ENCODE peak calls at places on chromosome 18, in nine cellular contexts. C, J, T, L, Q, X, G, R and D are unnamed samples.

GRCh38 chr18:1018211-1018651 is 113.6 kb downstream of the ADCYAP1 start:
- DNase-seq in C (no peak), G (no peak), Q (no peak), R (no peak), L (no peak), T (no peak), J (peak), X (peak), D (no peak)

GRCh38 chr18:42112657-42113420 is 157.8 kb downstream of the PIK3C3 start:
- DNase-seq in T (no peak), G (no peak), L (no peak), R (no peak), X (peak), J (no peak), C (no peak), Q (no peak), D (no peak)

GRCh38 chr18:77566604-77567003 is 317.0 kb downstream of the GALR1 start:
- DNase-seq in G (no peak), L (no peak), X (no peak), C (no peak), J (no peak), T (no peak), Q (no peak), R (no peak), D (no peak)

GRCh38 chr18:31574359-31574758 is 17.3 kb upstream of the TTR start:
- DNase-seq in R (no peak), L (no peak), J (no peak), T (no peak), G (no peak), X (no peak), C (no peak), Q (no peak), D (no peak)

GRCh38 chr18:73848656-73849055 is 299.0 kb downstream of the FBXO15 start:
- DNase-seq in T (no peak), G (no peak), X (peak), J (peak), L (no peak), C (no peak), R (peak), Q (no peak), D (no peak)

GRCh38 chr18:3405713-3406112 is 44.3 kb upstream of the TGIF1 start:
- DNase-seq in X (no peak), J (no peak), C (no peak), L (no peak), T (no peak), Q (no peak), R (no peak), G (no peak), D (no peak)

GRCh38 chr18:10015941-10016819 is 102.4 kb downstream of the VAPA start:
- DNase-seq in R (peak), C (no peak), J (peak), T (no peak), L (no peak), G (no peak), X (peak), Q (no peak), D (no peak)

GRCh38 chr18:3062798-3063563 is 50.0 kb upstream of the LPIN2 start:
- DNase-seq in R (peak), L (peak), X (peak), J (peak), T (peak), Q (peak), C (peak), G (peak), D (peak)

GRCh38 chr18:9992300-9992987 is 78.6 kb downstream of the VAPA start:
- DNase-seq in L (no peak), T (no peak), G (no peak), Q (no peak), X (no peak), R (no peak), C (peak), J (no peak), D (no peak)

GRCh38 chr18:23972416-23972815 is 42.1 kb upstream of the TTC39C start:
- DNase-seq in T (no peak), X (no peak), C (no peak), R (no peak), L (no peak), Q (no peak), J (no peak), G (no peak), D (no peak)

GRCh38 chr18:25279133-25279532 is 72.8 kb downstream of the ZNF521 start:
- DNase-seq in T (no peak), J (peak), G (no peak), C (no peak), R (peak), Q (no peak), X (peak), L (no peak), D (no peak)

GRCh38 chr18:32289480-32290075 is 99.7 kb downstream of the MEP1B start:
- DNase-seq in G (peak), Q (no peak), R (peak), L (no peak), C (peak), X (peak), T (peak), J (peak), D (no peak)

GRCh38 chr18:67961701-67962440 is 445.4 kb upstream of the DSEL start:
- DNase-seq in R (no peak), J (no peak), G (no peak), X (no peak), T (no peak), Q (no peak), C (no peak), L (no peak), D (no peak)

GRCh38 chr18:37385846-37386435 is 179.7 kb downstream of the CELF4 start:
- DNase-seq in X (peak), J (peak), T (no peak), G (no peak), R (peak), Q (no peak), C (no peak), L (no peak), D (no peak)

GRCh38 chr18:48358868-48359267 is 50.3 kb downstream of the ZBTB7C start:
- DNase-seq in J (no peak), R (no peak), X (no peak), G (no peak), L (no peak), T (no peak), Q (no peak), C (peak), D (no peak)

GRCh38 chr18:58091099-58091611 is 47.1 kb downstream of the NEDD4L start:
- DNase-seq in T (no peak), J (no peak), X (no peak), Q (peak), L (peak), R (no peak), C (peak), G (no peak), D (no peak)

GRCh38 chr18:68694316-68694715 is 20.6 kb downstream of the TMX3 start:
- DNase-seq in Q (no peak), X (no peak), R (no peak), G (no peak), J (no peak), C (no peak), T (no peak), L (no peak), D (no peak)

GRCh38 chr18:60372598-60372997 is at the start of gene MC4R:
- DNase-seq in X (peak), R (peak), Q (no peak), L (no peak), J (peak), G (no peak), T (no peak), C (peak), D (no peak)

GRCh38 chr18:53070706-53071105 is 730.7 kb downstream of the DCC start:
- DNase-seq in J (no peak), C (no peak), L (no peak), G (no peak), Q (no peak), R (no peak), X (no peak), T (no peak), D (no peak)

GRCh38 chr18:9825571-9826073 is 60.2 kb upstream of the TXNDC2 start:
- DNase-seq in X (peak), R (peak), J (peak), L (no peak), T (no peak), G (peak), Q (no peak), C (peak), D (no peak)

GRCh38 chr18:67730884-67731283 is 214.4 kb upstream of the DSEL start:
- DNase-seq in Q (no peak), G (no peak), X (peak), C (no peak), T (no peak), R (peak), J (peak), L (no peak), D (no peak)

GRCh38 chr18:76972241-76972640 is 149.9 kb downstream of the ZNF236 start:
- DNase-seq in L (no peak), X (no peak), J (no peak), C (no peak), Q (no peak), R (no peak), T (no peak), G (no peak), D (no peak)

GRCh38 chr18:5391427-5391826 is 95.9 kb upstream of the ZBTB14 start:
- DNase-seq in J (no peak), T (no peak), Q (no peak), R (no peak), C (no peak), L (no peak), X (no peak), G (no peak), D (no peak)

GRCh38 chr18:3877678-3878077 is 427.7 kb downstream of the TGIF1 start:
- DNase-seq in G (no peak), L (no peak), Q (no peak), X (peak), C (no peak), T (no peak), J (peak), R (no peak), D (no peak)

GRCh38 chr18:5678779-5679406 is 135.1 kb upstream of the EPB41L3 start:
- DNase-seq in L (no peak), R (no peak), J (no peak), T (no peak), Q (no peak), C (no peak), X (no peak), G (no peak), D (no peak)

GRCh38 chr18:9943311-9943710 is 29.5 kb downstream of the VAPA start:
- DNase-seq in Q (no peak), C (no peak), L (no peak), T (no peak), R (no peak), G (no peak), X (no peak), J (no peak), D (no peak)

GRCh38 chr18:54089749-54090459 is 134.6 kb downstream of the MBD2 start:
- DNase-seq in G (no peak), L (no peak), X (no peak), J (no peak), R (no peak), T (no peak), Q (no peak), C (no peak), D (no peak)

GRCh38 chr18:3688682-3689081 is 238.7 kb downstream of the TGIF1 start:
- DNase-seq in J (peak), G (no peak), C (no peak), X (peak), Q (no peak), L (no peak), T (no peak), R (peak), D (no peak)

GRCh38 chr18:75070235-75070624 is 138.7 kb downstream of the PTGR3 start:
- DNase-seq in G (no peak), X (no peak), C (no peak), T (no peak), R (no peak), Q (no peak), J (no peak), L (no peak), D (peak)

GRCh38 chr18:24397131-24397693 is 412 bp downstream of the OSBPL1A start:
- DNase-seq in Q (peak), X (peak), R (peak), G (peak), L (no peak), J (peak), T (peak), C (peak), D (no peak)

GRCh38 chr18:55096261-55097026 is 137.2 kb upstream of the CCDC68 start:
- DNase-seq in J (peak), C (peak), L (no peak), X (peak), Q (no peak), R (peak), T (peak), G (no peak), D (no peak)

GRCh38 chr18:58863539-58864145 is 1.0 kb upstream of the ZNF532 start:
- DNase-seq in X (no peak), T (peak), R (no peak), J (peak), G (peak), C (peak), Q (peak), L (peak), D (no peak)

DNA sequence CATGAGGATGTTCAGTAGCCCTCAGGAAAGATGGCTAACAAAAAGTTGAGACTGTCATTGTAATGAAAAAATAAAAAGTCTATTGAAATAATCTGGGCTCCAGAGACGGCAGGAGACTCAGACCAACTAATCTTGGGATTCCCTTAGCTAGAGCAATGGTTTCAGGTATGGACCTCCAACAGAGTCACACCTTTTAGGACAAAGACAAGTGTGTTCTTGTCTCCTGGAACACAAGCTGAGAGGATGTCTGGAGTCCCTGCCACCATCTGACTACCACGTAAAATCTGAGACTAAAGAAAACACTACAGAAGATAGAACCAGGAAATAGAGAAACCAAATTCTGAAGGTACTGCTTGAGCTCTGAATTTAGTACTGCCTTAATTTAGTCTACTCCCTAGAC is 103.3 kb upstream of the RBBP8 start:
- DNase-seq in G (no peak), R (no peak), L (no peak), X (no peak), C (no peak), J (no peak), T (no peak), Q (no peak), D (no peak)
- TF ChIP-seq CTCF in G (no peak), R (no peak), L (no peak), X (no peak), C (no peak), J (no peak), T (no peak), Q (no peak), D (no peak)

DNA sequence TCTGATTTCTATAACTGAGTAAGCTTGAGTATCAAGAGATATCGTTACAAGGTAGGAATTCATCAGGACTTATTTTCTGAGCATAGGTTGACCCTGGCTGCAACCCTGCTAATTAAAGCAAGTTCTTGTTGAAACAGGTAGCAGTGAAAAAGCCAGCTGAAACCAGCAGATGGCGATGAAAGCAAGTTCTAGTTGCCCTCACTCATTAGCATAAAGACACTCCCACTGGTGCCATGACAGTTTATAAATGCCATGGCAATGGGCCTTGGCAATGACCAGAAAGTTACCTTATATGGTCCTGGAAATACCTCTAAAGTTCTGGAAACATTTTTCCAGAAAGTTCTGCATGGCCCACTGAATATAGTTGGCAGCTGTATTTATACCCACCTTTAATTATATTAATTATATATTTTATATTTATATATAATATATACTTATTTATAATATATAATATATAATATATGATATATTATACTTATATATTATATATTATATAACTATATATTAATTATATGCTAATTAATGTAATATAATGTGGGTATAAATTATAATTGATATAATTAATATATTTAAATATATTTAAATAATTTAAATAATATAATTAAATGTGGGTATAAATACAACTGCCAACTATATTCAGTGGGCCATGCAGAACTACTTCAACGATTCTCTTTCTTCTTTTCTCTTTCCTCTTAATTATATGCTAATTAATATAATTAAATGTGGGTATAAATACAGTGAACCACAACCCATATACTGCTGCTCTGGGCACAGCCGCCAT is 188.0 kb downstream of the CDH7 start:
- DNase-seq in T (peak), X (no peak), J (no peak), Q (no peak), R (no peak), L (no peak), G (no peak), C (peak), D (no peak)
- TF ChIP-seq CTCF in T (peak), X (no peak), J (no peak), Q (no peak), R (peak), L (no peak), G (no peak), C (peak), D (peak)

GRCh38 chr18:46715062-46715461 is 41.8 kb downstream of the ST8SIA5 start:
- DNase-seq in R (no peak), Q (no peak), T (no peak), J (no peak), G (no peak), C (no peak), L (no peak), X (no peak), D (no peak)
- TF ChIP-seq CTCF in R (no peak), Q (no peak), T (no peak), J (no peak), G (no peak), C (no peak), L (no peak), X (no peak), D (no peak)

GRCh38 chr18:13181765-13182164 is 36.8 kb upstream of the LDLRAD4 start:
- DNase-seq in Q (no peak), L (no peak), J (no peak), X (no peak), T (no peak), C (no peak), R (no peak), G (no peak), D (no peak)
- TF ChIP-seq CTCF in Q (no peak), L (no peak), J (no peak), X (no peak), T (no peak), C (no peak), R (no peak), G (no peak), D (no peak)

GRCh38 chr18:51278045-51278649 is 80.7 kb upstream of the MEX3C start:
- DNase-seq in T (peak), J (no peak), L (no peak), Q (no peak), X (peak), C (peak), G (no peak), R (no peak), D (no peak)
- TF ChIP-seq CTCF in T (peak), J (peak), L (no peak), Q (no peak), X (peak), C (peak), G (no peak), R (peak), D (peak)

DNA sequence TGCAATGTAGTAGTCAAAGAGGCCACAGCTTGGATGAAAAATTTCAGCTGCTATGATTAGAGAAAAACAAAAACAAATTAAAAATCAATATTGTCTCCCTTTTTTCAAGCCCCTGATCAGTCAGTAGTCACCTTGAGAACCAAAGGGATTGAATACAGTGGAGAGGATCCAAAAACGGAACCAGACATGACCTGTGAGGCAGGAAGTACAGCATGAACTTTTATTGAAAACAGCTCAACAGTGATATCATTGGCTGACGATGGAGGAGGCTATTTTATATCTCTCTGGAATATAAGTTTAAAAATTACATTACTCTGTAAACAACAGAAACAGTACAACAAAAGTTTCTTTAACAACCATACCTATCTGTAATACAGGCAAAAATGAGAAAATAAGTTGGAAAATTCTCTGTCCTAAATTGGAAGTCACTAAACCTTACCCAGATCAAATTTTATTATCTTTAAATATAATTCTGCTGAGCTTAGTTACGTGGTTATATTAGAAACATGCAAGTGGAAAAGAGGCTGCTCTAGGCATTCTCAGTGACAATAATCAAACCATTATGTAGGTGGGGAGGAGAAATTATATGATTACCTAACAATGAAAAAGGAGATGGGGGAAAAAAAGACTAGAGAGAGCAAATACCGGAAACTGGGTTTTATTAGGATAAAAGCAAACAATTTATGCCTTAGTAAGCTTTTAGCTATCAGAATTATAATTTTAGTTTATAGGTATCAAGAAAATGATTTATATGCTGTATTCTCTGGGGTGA is 53.0 kb downstream of the PHLPP1 start:
- DNase-seq in G (no peak), R (no peak), Q (no peak), L (no peak), J (no peak), X (no peak), C (no peak), T (no peak), D (no peak)
- TF ChIP-seq CTCF in G (no peak), R (no peak), Q (no peak), L (no peak), J (no peak), X (no peak), C (no peak), T (no peak), D (no peak)

GRCh38 chr18:26456070-26456491 is 92.3 kb downstream of the KCTD1 start:
- DNase-seq in T (no peak), L (no peak), C (no peak), G (no peak), Q (no peak), R (no peak), X (no peak), J (no peak), D (no peak)
- TF ChIP-seq CTCF in T (no peak), L (no peak), C (no peak), G (no peak), Q (no peak), R (no peak), X (no peak), J (no peak), D (no peak)